ENCODE peak calls at places on chromosomes 11 and 22, in seven cellular contexts. L, T, R, H, K, F and G are unnamed samples. For H3K4me1, the result is how much of the 10 kb centered on the place peaks cover.

GRCh38 chr11:96012086-96012824 is 88.3 kb upstream of the MTMR2 start:
- DNase-seq in K (peak), T (peak), R (peak), F (peak), H (no peak), L (no peak), G (peak)

GRCh38 chr11:76269247-76269646 is 62.9 kb upstream of the WNT11 start:
- DNase-seq in H (peak), T (no peak), F (no peak), L (peak), R (no peak), K (no peak), G (no peak)

GRCh38 chr11:47067401-47067800 is 109.3 kb downstream of the ARFGAP2 start:
- DNase-seq in R (no peak), H (no peak), K (no peak), T (no peak), F (no peak), L (no peak), G (no peak)

GRCh38 chr11:15724611-15725010 is 609.9 kb downstream of the INSC start:
- DNase-seq in H (no peak), K (no peak), T (no peak), F (no peak), R (no peak), L (no peak), G (no peak)

GRCh38 chr11:70656293-70656692 is 258.0 kb downstream of the CTTN start:
- DNase-seq in H (no peak), K (no peak), L (no peak), R (no peak), F (peak), T (no peak), G (no peak)

GRCh38 chr11:34791725-34792124 is 124.5 kb downstream of the APIP start:
- DNase-seq in H (no peak), L (no peak), T (no peak), F (peak), R (no peak), K (no peak), G (no peak)

GRCh38 chr22:40627612-40628011 is 8.9 kb downstream of the MRTFA start:
- DNase-seq in H (no peak), F (no peak), R (no peak), K (no peak), L (no peak), T (no peak), G (no peak)

GRCh38 chr11:117316197-117316961 is at the start of gene BACE1:
- DNase-seq in F (peak), L (peak), K (peak), R (peak), T (peak), H (peak), G (peak)

GRCh38 chr22:38246046-38246658 is 26.7 kb downstream of the TMEM184B start:
- DNase-seq in R (no peak), H (no peak), K (no peak), F (no peak), T (no peak), L (no peak), G (no peak)
- H3K4me1 ChIP-seq in R (under half), H (under half), K (under half), F (under half), T (under half), L (under half), G (under half)

DNA sequence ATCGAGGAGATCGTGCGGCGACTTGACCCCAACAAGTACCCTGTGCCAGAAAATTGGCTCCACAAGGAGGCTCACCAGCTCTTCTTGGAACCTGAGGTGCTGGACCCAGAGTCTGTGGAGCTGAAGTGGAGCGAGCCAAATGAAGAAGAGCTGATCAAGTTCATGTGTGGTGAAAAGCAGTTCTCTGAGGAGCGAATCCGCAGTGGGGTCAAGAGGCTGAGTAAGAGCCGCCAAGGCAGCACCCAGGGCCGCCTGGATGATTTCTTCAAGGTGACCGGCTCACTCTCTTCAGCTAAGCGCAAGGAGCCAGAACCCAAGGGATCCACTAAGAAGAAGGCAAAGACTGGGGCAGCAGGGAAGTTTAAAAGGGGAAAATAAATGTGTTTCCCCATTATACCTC is 3.4 kb downstream of the FEN1 start:
- DNase-seq in T (no peak), F (no peak), L (no peak), K (no peak), R (no peak), H (no peak), G (no peak)
- H3K4me1 ChIP-seq in T (under half), F (under half), L (under half), K (under half), R (under half), H (under half), G (under half)

GRCh38 chr11:79482800-79483199 is 42.0 kb upstream of the TENM4 start:
- DNase-seq in T (no peak), L (no peak), R (no peak), H (no peak), K (no peak), F (no peak), G (no peak)
- H3K4me1 ChIP-seq in T (under half), L (under half), R (under half), H (under half), K (under half), F (under half), G (under half)

GRCh38 chr11:118857385-118857784 is 26.3 kb upstream of the CXCR5 start:
- DNase-seq in R (no peak), T (no peak), F (no peak), H (no peak), L (no peak), K (no peak), G (no peak)
- H3K4me1 ChIP-seq in R (under half), T (under half), F (under half), H (under half), L (under half), K (under half), G (under half)